ENCODE peak calls at places on chromosomes 4 and X, in four cellular contexts. R is right lobe of liver, O is K562, V is vagina. G is an unnamed sample.

GRCh38 chr4:79673898-79674297 is 265.9 kb upstream of the GK2 start:
- DNase-seq in V (no peak), O (no peak), R (no peak), G (no peak)

GRCh38 chrX:3134316-3134715 is 93.0 kb downstream of the ARSF start:
- DNase-seq in V (no peak), R (no peak), O (no peak), G (no peak)

GRCh38 chr4:147480891-147481576 is at the start of gene EDNRA:
- DNase-seq in R (no peak), O (no peak), V (no peak), G (peak; percentile 52)

GRCh38 chrX:50081282-50081955 is 119.4 kb downstream of the AKAP4 start:
- DNase-seq in V (no peak), R (peak; percentile 51), O (no peak), G (no peak)

GRCh38 chr4:28432348-28433025 is 1571.8 kb downstream of the STIM2 start:
- DNase-seq in R (no peak), O (no peak), V (no peak), G (no peak)

GRCh38 chr4:166049036-166049435 is 176.0 kb downstream of the TLL1 start:
- DNase-seq in V (no peak), R (no peak), O (no peak), G (no peak)

GRCh38 chr4:76212851-76213414 is 691 bp downstream of the SCARB2 start:
- DNase-seq in R (no peak), O (no peak), V (no peak), G (no peak)

GRCh38 chr4:24914460-24914859 is 1.6 kb upstream of the CCDC149 start:
- DNase-seq in V (no peak), R (no peak), O (no peak), G (no peak)

GRCh38 chrX:110600745-110601310 is 194.8 kb downstream of the CHRDL1 start:
- DNase-seq in R (no peak), V (no peak), O (no peak), G (no peak)

GRCh38 chrX:141469469-141469868 is 115.1 kb downstream of the SPANXA1 start:
- DNase-seq in O (no peak), R (no peak), V (no peak), G (no peak)

GRCh38 chrX:141468940-141469339 is 115.6 kb downstream of the SPANXA1 start:
- DNase-seq in V (no peak), R (no peak), O (no peak), G (no peak)

DNA sequence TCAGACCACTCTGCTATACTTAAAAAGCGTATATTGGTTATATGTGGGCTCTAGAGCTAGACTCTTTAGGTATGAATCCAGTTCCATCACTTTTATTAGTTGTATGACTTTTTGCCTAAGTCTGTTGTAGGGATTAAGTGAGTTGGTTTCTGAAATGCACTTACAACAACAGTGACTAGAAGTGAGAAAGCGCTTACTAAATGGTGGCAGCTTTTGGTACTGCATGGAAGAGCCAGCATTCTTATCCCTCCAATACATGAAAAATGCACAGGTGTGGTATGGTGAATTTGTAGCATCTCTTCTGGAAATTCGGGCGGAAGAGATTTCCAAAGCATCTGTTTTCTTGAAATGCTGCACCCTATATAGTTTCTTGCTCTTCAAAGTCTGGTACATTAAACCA is 117.1 kb downstream of the SPANXA1 start:
- DNase-seq in V (no peak), R (no peak), O (no peak), G (no peak)
- TF ChIP-seq CTCF in V (no peak), R (peak; percentile 20), O (no peak), G (no peak)

DNA sequence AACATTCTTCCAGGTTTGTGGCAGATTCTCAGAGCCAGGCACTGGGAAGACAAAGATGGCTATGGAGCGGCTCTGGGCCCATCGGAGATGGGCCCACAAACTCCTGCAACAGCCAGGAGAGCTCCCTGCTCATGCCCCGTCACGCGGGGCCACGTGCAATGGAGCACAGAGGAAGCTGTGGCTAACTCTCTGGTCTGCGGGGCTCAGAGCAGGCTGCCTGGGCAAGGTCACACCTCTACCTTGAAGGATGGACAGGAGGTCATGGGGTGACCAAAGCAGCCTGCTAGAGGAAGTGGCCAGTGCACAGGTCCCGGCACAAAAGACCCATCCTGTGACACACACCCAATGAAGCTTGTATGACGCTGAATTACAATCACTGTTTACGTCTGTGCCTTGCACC is 45.2 kb downstream of the C4orf50 start:
- DNase-seq in O (no peak), V (no peak), R (no peak), G (no peak)
- TF ChIP-seq POLR2A in O (no peak), V (no peak), R (no peak), G (no peak)

DNA sequence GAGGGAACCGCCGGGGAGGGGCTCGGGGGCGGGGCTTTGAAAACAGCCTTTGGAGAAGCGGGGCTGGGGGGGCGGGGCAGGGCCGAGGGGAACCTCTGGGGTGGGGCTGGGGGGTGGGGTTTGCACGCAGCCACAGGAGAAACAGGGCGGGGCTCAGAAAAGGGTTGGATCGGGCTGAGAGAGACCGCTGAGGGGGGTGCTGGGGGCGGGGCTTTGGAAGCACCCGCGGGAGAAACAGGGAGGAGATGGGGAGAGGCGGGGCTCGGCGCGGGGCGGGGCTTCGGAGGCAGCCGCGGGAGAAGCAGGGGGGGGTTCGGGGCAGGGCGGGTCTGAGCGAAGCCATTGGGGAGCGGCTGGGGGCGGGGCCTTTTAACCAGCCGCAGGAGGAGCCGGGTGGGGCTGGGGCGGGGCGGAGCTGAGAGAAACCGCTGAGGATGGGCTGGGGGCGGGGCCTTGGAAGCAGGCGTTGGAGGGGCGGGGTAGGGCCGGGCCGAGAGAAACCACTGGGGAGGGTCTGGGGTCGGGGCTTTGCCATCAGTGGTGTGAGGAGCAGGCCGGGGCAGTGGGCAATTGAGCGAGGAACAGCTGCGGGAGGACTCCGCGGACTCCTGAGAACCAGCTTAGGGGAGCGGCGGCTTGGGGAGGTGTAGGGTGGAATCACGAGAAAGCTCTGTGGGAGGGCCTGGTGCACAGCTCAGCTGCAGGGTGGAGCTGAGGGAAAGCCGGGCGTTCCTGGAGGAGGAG is 1.2 kb upstream of the EOLA2 start:
- DNase-seq in V (peak; percentile 94), R (peak; percentile 96), O (peak; percentile 92), G (peak; percentile 97)
- H3K27ac ChIP-seq in V (peak overlapping the region; percentile 90), R (peak overlapping the region; percentile 63), O (peak overlapping the region; percentile 87), G (peak overlapping the region; percentile 84)

GRCh38 chrX:83759872-83760271 is 101.1 kb upstream of the CYLC1 start:
- DNase-seq in O (peak; percentile 1), R (no peak), V (no peak), G (no peak)
- TF ChIP-seq CTCF in O (no peak), R (peak; percentile 50), V (no peak), G (no peak)

DNA sequence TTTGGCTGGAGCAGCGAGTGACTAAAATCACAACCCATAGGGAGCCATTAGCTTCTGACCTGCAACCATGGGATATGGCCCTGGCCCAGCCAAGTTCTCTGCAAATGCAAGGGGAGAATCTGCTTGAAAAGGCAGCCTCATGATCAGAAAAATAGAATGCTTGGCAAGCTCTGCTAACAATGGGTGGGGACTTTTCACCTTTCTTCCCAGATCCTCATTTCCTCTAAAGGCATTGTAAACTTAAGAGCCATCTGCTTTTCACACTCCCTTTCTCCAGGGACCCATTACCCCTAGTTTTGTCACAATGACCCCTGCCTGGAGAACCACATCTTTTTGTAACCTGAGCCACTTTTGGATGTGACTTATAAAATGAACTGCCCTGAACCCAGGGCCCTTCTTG is 104.3 kb downstream of the PARM1 start:
- DNase-seq in O (no peak), R (no peak), V (no peak), G (no peak)
- TF ChIP-seq POLR2A in O (no peak), R (no peak), V (no peak), G (no peak)

GRCh38 chr4:15084780-15085179 is 82.5 kb downstream of the CPEB2 start:
- DNase-seq in R (no peak), O (no peak), V (no peak), G (no peak)
- H3K27ac ChIP-seq in R (no peak overlapping the region), O (no peak overlapping the region), V (no peak overlapping the region), G (no peak overlapping the region)

DNA sequence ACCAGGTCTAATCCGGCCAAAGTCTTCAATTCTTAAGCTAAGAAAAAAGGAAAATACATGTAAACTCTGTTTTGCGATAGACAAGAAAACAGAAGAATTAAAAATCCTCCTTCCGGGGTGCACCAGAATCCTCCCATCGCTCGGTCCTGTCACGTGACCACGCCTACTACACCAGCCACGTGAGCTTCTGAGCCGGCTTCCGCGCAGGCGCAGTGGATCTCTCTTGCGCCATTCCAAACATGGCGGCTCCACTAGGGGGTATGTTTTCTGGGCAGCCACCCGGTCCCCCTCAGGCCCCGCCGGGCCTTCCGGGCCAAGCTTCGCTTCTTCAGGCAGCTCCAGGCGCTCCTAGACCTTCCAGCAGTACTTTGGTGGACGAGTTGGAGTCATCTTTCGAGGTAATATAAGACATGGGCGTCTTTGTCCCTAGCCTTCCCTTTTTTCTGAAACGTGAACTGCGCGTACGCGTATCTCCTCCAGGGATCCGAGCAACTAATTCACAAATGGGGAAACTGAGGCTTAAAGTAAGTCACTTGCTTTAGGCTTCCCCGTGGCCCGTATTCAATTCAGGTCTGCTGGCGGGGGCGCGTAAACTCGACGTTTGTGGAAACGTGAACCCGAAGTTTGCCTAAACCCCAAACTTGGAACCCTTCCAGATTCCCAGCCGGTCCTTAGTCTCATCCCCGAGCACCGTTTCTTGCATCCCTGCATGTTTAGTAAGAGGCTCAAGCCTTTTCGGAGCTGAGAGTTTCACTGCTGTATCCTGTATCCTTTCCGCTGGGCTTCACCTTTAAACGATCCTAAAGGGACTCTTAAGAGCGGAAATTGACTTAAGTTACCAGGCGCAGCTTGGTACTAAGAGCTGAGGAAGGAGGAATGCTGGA is at the start of gene MED28:
- DNase-seq in R (peak; percentile 95), V (peak; percentile 96), O (peak; percentile 98), G (peak; percentile 97)
- TF ChIP-seq CTCF in R (no peak), V (no peak), O (no peak), G (no peak)

GRCh38 chrX:18677140-18677834 is 5.4 kb upstream of the RS1 start:
- DNase-seq in O (peak; percentile 11), R (no peak), V (no peak), G (no peak)

GRCh38 chrX:18676050-18676449 is 4.1 kb upstream of the RS1 start:
- DNase-seq in R (no peak), O (no peak), V (no peak), G (no peak)

GRCh38 chrX:18674417-18674787 is 2.5 kb upstream of the RS1 start:
- DNase-seq in O (no peak), R (peak; percentile 57), V (no peak), G (peak; percentile 28)

GRCh38 chrX:18676470-18676869 is 4.6 kb upstream of the RS1 start:
- DNase-seq in V (no peak), O (peak; percentile 48), R (no peak), G (no peak)

DNA sequence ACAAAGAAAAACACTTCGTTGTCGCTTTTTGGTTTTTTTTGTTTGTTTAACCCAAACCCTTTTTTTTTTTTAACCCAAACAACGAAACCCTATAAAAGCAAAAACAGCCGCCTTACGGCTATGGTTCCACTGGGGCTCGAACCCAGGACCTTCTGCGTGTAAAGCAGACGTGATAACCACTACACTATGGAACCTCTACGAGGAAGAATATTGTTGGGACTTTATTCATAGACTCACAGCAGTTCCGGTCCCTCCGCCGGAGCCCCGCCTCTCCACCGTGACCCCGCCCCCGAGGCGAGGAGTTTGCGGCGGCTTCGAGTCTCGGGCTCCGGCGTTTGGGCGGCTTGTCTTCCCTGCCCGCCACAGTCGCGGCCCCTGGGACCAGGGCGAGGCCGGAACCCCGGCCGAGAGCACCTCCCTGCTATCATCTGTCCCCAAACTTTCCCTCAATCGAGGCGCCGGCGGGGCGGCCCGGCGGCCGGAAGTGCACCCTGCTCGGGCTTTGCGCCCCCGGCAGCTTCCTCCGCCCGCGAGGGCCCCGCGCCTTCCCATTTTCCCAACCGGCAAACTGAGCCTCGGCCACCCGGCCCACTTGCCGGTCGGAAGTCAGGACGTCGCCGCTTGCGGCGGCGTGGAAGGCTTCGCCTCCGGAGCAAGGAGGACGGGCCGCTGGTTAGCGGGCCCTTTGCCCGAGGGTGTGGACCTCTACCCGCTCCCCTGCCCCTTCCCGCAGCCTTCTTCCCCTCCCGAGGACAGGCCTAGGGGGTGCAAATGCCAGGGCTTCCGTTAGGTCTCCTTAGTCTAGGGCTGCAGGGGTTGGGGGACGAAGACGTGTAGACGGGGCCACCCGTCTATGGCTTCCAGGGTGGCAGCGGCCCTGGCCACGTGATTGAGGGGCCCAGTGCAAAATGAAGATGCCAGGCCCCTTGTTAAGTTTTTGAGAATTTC is 3.2 kb upstream of the RS1 start:
- DNase-seq in R (peak; percentile 76), O (peak; percentile 75), V (no peak), G (peak; percentile 79)
- TF ChIP-seq POLR2A in R (peak; percentile 25), O (peak; percentile 22), V (no peak), G (peak; percentile 48)